ENCODE peak calls at places on chromosomes 4 and X, in six cellular contexts. One of them, this sample, is unnamed.
A peak's percentile ranks its signal among the peaks of the same experiment; 100 is the strongest.

GRCh38 chr4:152606800-152607577 is 71.1 kb upstream of the FBXW7 start:
- DNase-seq in fibroblast of lung: no peak
- DNase-seq in transverse colon: no peak
- DNase-seq in PC-3: peak; percentile 52
- DNase-seq in spleen: no peak
- DNase-seq in GM23248: peak; percentile 42
- DNase-seq in this sample: no peak

GRCh38 chr4:145719752-145720624 is 40.0 kb downstream of the C4orf51 start:
- DNase-seq in fibroblast of lung: no peak
- DNase-seq in transverse colon: no peak
- DNase-seq in PC-3: no peak
- DNase-seq in spleen: no peak
- DNase-seq in GM23248: no peak
- DNase-seq in this sample: no peak

GRCh38 chr4:90137545-90137944 is 10.4 kb downstream of the CCSER1 start:
- DNase-seq in fibroblast of lung: peak; percentile 16
- DNase-seq in transverse colon: no peak
- DNase-seq in PC-3: peak; percentile 44
- DNase-seq in spleen: no peak
- DNase-seq in GM23248: no peak
- DNase-seq in this sample: no peak

GRCh38 chrX:119067023-119067739 is 5.6 kb upstream of the CT47C1 start:
- DNase-seq in fibroblast of lung: peak; percentile 34
- DNase-seq in transverse colon: peak; percentile 52
- DNase-seq in PC-3: peak; percentile 82
- DNase-seq in spleen: no peak
- DNase-seq in GM23248: peak; percentile 80
- DNase-seq in this sample: peak; percentile 51

GRCh38 chr4:77127837-77128621 is 29.0 kb upstream of the CCNG2 start:
- DNase-seq in fibroblast of lung: no peak
- DNase-seq in transverse colon: no peak
- DNase-seq in PC-3: no peak
- DNase-seq in spleen: no peak
- DNase-seq in GM23248: no peak
- DNase-seq in this sample: no peak

GRCh38 chrX:140918398-140919043 is 83.9 kb upstream of the SPANXB1 start:
- DNase-seq in fibroblast of lung: peak; percentile 57
- DNase-seq in transverse colon: peak; percentile 8
- DNase-seq in PC-3: peak; percentile 70
- DNase-seq in spleen: no peak
- DNase-seq in GM23248: peak; percentile 73
- DNase-seq in this sample: no peak

GRCh38 chr4:104942990-104943758 is 203.5 kb upstream of the TET2 start:
- DNase-seq in fibroblast of lung: peak; percentile 59
- DNase-seq in transverse colon: no peak
- DNase-seq in PC-3: no peak
- DNase-seq in spleen: no peak
- DNase-seq in GM23248: no peak
- DNase-seq in this sample: no peak

GRCh38 chr4:134278675-134279074 is 77.1 kb upstream of the PABPC4L start:
- DNase-seq in fibroblast of lung: peak; percentile 54
- DNase-seq in transverse colon: no peak
- DNase-seq in PC-3: peak; percentile 6
- DNase-seq in spleen: no peak
- DNase-seq in GM23248: no peak
- DNase-seq in this sample: no peak

GRCh38 chr4:17310269-17310652 is 201.6 kb downstream of the QDPR start:
- DNase-seq in fibroblast of lung: peak; percentile 81
- DNase-seq in transverse colon: no peak
- DNase-seq in PC-3: no peak
- DNase-seq in spleen: no peak
- DNase-seq in GM23248: peak; percentile 57
- DNase-seq in this sample: no peak

GRCh38 chrX:46209768-46210167 is 335.5 kb downstream of the ZNF674 start:
- DNase-seq in fibroblast of lung: peak; percentile 61
- DNase-seq in transverse colon: no peak
- DNase-seq in PC-3: peak; percentile 97
- DNase-seq in spleen: no peak
- DNase-seq in GM23248: no peak
- DNase-seq in this sample: no peak

GRCh38 chr4:7135389-7135746 is 57.0 kb upstream of the SORCS2 start:
- DNase-seq in fibroblast of lung: peak; percentile 81
- DNase-seq in transverse colon: no peak
- DNase-seq in PC-3: no peak
- DNase-seq in spleen: no peak
- DNase-seq in GM23248: peak; percentile 34
- DNase-seq in this sample: no peak

GRCh38 chrX:137482136-137482535 is 83.8 kb upstream of the ZIC3 start:
- DNase-seq in fibroblast of lung: no peak
- DNase-seq in transverse colon: no peak
- DNase-seq in PC-3: no peak
- DNase-seq in spleen: no peak
- DNase-seq in GM23248: no peak
- DNase-seq in this sample: no peak

GRCh38 chrX:154596290-154596929 is 11.5 kb downstream of the CTAG1A start:
- DNase-seq in fibroblast of lung: peak; percentile 95
- DNase-seq in transverse colon: no peak
- DNase-seq in PC-3: peak; percentile 94
- DNase-seq in spleen: no peak
- DNase-seq in GM23248: peak; percentile 73
- DNase-seq in this sample: no peak

GRCh38 chrX:13857804-13858203 is 40.9 kb upstream of the GPM6B start:
- DNase-seq in fibroblast of lung: no peak
- DNase-seq in transverse colon: no peak
- DNase-seq in PC-3: no peak
- DNase-seq in spleen: no peak
- DNase-seq in GM23248: no peak
- DNase-seq in this sample: no peak

GRCh38 chr4:84913176-84913575 is 53.3 kb downstream of the WDFY3 start:
- DNase-seq in fibroblast of lung: no peak
- DNase-seq in transverse colon: no peak
- DNase-seq in PC-3: no peak
- DNase-seq in spleen: no peak
- DNase-seq in GM23248: no peak
- DNase-seq in this sample: no peak

GRCh38 chr4:124867551-124867950 is 155.0 kb upstream of the ANKRD50 start:
- DNase-seq in fibroblast of lung: peak; percentile 25
- DNase-seq in transverse colon: no peak
- DNase-seq in PC-3: no peak
- DNase-seq in spleen: no peak
- DNase-seq in GM23248: peak; percentile 33
- DNase-seq in this sample: no peak

GRCh38 chr4:120071192-120071795 is 4.6 kb upstream of the MAD2L1 start:
- DNase-seq in fibroblast of lung: peak; percentile 60
- DNase-seq in transverse colon: peak; percentile 30
- DNase-seq in PC-3: peak; percentile 70
- DNase-seq in spleen: peak; percentile 64
- DNase-seq in GM23248: peak; percentile 73
- DNase-seq in this sample: no peak

GRCh38 chr4:115145393-115146160 is 32.2 kb upstream of the NDST4 start:
- DNase-seq in fibroblast of lung: no peak
- DNase-seq in transverse colon: peak; percentile 22
- DNase-seq in PC-3: no peak
- DNase-seq in spleen: no peak
- DNase-seq in GM23248: no peak
- DNase-seq in this sample: no peak

GRCh38 chr4:8730159-8730558 is 137.6 kb downstream of the CPZ start:
- DNase-seq in fibroblast of lung: no peak
- DNase-seq in transverse colon: no peak
- DNase-seq in PC-3: no peak
- DNase-seq in spleen: no peak
- DNase-seq in GM23248: no peak
- DNase-seq in this sample: peak; percentile 27

GRCh38 chr4:104490096-104490769 is 4.5 kb downstream of the CXXC4 start:
- DNase-seq in fibroblast of lung: no peak
- DNase-seq in transverse colon: peak; percentile 42
- DNase-seq in PC-3: no peak
- DNase-seq in spleen: no peak
- DNase-seq in GM23248: no peak
- DNase-seq in this sample: no peak

GRCh38 chrX:138763761-138764160 is 52.2 kb upstream of the FGF13 start:
- DNase-seq in fibroblast of lung: no peak
- DNase-seq in transverse colon: no peak
- DNase-seq in PC-3: no peak
- DNase-seq in spleen: no peak
- DNase-seq in GM23248: no peak
- DNase-seq in this sample: no peak

GRCh38 chr4:140252742-140253555 is 99.0 kb upstream of the MAML3 start:
- DNase-seq in fibroblast of lung: peak; percentile 73
- DNase-seq in transverse colon: peak; percentile 78
- DNase-seq in PC-3: peak; percentile 78
- DNase-seq in spleen: peak; percentile 92
- DNase-seq in GM23248: peak; percentile 76
- DNase-seq in this sample: peak; percentile 82

GRCh38 chr4:42627887-42628646 is 28.8 kb downstream of the ATP8A1 start:
- DNase-seq in fibroblast of lung: no peak
- DNase-seq in transverse colon: peak; percentile 53
- DNase-seq in PC-3: no peak
- DNase-seq in spleen: peak; percentile 90
- DNase-seq in GM23248: no peak
- DNase-seq in this sample: no peak

GRCh38 chr4:186669159-186669720 is 54.4 kb downstream of the FAT1 start:
- DNase-seq in fibroblast of lung: peak; percentile 78
- DNase-seq in transverse colon: no peak
- DNase-seq in PC-3: peak; percentile 59
- DNase-seq in spleen: no peak
- DNase-seq in GM23248: peak; percentile 75
- DNase-seq in this sample: no peak

GRCh38 chr4:148065069-148065468 is 333.2 kb downstream of the ARHGAP10 start:
- DNase-seq in fibroblast of lung: peak; percentile 82
- DNase-seq in transverse colon: no peak
- DNase-seq in PC-3: no peak
- DNase-seq in spleen: no peak
- DNase-seq in GM23248: peak; percentile 84
- DNase-seq in this sample: no peak

GRCh38 chr4:78560296-78560963 is 8.9 kb downstream of the ANXA3 start:
- DNase-seq in fibroblast of lung: peak; percentile 95
- DNase-seq in transverse colon: no peak
- DNase-seq in PC-3: peak; percentile 60
- DNase-seq in spleen: no peak
- DNase-seq in GM23248: peak; percentile 61
- DNase-seq in this sample: no peak

GRCh38 chrX:119382606-119383005 is 16.5 kb upstream of the SLC25A43 start:
- DNase-seq in fibroblast of lung: no peak
- DNase-seq in transverse colon: no peak
- DNase-seq in PC-3: no peak
- DNase-seq in spleen: no peak
- DNase-seq in GM23248: no peak
- DNase-seq in this sample: no peak

GRCh38 chr4:99987681-99988080 is 37.6 kb upstream of the H2AZ1 start:
- DNase-seq in fibroblast of lung: no peak
- DNase-seq in transverse colon: no peak
- DNase-seq in PC-3: no peak
- DNase-seq in spleen: no peak
- DNase-seq in GM23248: no peak
- DNase-seq in this sample: no peak

GRCh38 chrX:116873678-116874077 is 410.9 kb upstream of the CT83 start:
- DNase-seq in fibroblast of lung: peak; percentile 12
- DNase-seq in transverse colon: no peak
- DNase-seq in PC-3: peak; percentile 42
- DNase-seq in spleen: no peak
- DNase-seq in GM23248: peak; percentile 82
- DNase-seq in this sample: no peak

GRCh38 chr4:4792516-4792915 is 66.9 kb upstream of the MSX1 start:
- DNase-seq in fibroblast of lung: peak; percentile 74
- DNase-seq in transverse colon: no peak
- DNase-seq in PC-3: no peak
- DNase-seq in spleen: no peak
- DNase-seq in GM23248: peak; percentile 97
- DNase-seq in this sample: no peak
- H3K9me3 ChIP-seq in fibroblast of lung: no peaks in the 10 kb centered on the region
- H3K9me3 ChIP-seq in transverse colon: peaks cover 11% of the 10 kb centered on the region
- H3K9me3 ChIP-seq in PC-3: no peaks in the 10 kb centered on the region
- H3K9me3 ChIP-seq in spleen: no peaks in the 10 kb centered on the region
- H3K9me3 ChIP-seq in GM23248: no peaks in the 10 kb centered on the region
- H3K9me3 ChIP-seq in this sample: peaks cover 15% of the 10 kb centered on the region

GRCh38 chrX:23333842-23334535 is 660 bp upstream of the PTCHD1 start:
- DNase-seq in fibroblast of lung: no peak
- DNase-seq in transverse colon: peak; percentile 17
- DNase-seq in PC-3: no peak
- DNase-seq in spleen: no peak
- DNase-seq in GM23248: no peak
- DNase-seq in this sample: no peak
- H3K27me3 ChIP-seq in fibroblast of lung: peaks cover 15% of the 10 kb centered on the region
- H3K27me3 ChIP-seq in transverse colon: peaks cover 51% of the 10 kb centered on the region
- H3K27me3 ChIP-seq in PC-3: peaks cover 79% of the 10 kb centered on the region
- H3K27me3 ChIP-seq in spleen: peaks cover 44% of the 10 kb centered on the region
- H3K27me3 ChIP-seq in GM23248: peaks cover 13% of the 10 kb centered on the region
- H3K27me3 ChIP-seq in this sample: peaks cover 12% of the 10 kb centered on the region

DNA sequence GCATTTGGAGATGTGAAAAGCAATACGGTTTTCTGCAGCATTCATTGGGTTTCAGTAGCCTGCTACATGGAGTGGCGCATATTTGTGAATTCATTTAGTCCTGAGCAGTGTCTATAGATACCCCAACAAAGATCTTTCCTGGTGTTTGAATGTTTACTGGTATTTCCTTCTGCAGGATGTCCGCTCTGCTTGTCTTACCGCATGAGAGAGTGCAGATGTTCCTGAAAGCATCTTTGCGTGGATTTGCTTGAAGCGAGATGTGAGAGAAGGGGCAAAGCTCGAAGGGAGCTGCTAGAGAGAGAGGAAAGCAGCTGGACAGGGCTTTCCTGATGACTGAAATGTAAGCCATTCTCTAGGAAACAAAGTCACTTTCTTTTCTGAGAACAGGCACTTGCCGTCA is 40.9 kb upstream of the GYPA start:
- DNase-seq in fibroblast of lung: no peak
- DNase-seq in transverse colon: no peak
- DNase-seq in PC-3: no peak
- DNase-seq in spleen: no peak
- DNase-seq in GM23248: no peak
- DNase-seq in this sample: no peak
- H3K4me1 ChIP-seq in fibroblast of lung: no peaks in the 10 kb centered on the region
- H3K4me1 ChIP-seq in transverse colon: no peaks in the 10 kb centered on the region
- H3K4me1 ChIP-seq in PC-3: no peaks in the 10 kb centered on the region
- H3K4me1 ChIP-seq in spleen: no peaks in the 10 kb centered on the region
- H3K4me1 ChIP-seq in GM23248: no peaks in the 10 kb centered on the region
- H3K4me1 ChIP-seq in this sample: no peaks in the 10 kb centered on the region

GRCh38 chr4:14636563-14636962 is 365.7 kb upstream of the CPEB2 start:
- DNase-seq in fibroblast of lung: no peak
- DNase-seq in transverse colon: no peak
- DNase-seq in PC-3: no peak
- DNase-seq in spleen: no peak
- DNase-seq in GM23248: no peak
- DNase-seq in this sample: no peak
- H3K9me3 ChIP-seq in fibroblast of lung: no peaks in the 10 kb centered on the region
- H3K9me3 ChIP-seq in transverse colon: no peaks in the 10 kb centered on the region
- H3K9me3 ChIP-seq in PC-3: no peaks in the 10 kb centered on the region
- H3K9me3 ChIP-seq in spleen: no peaks in the 10 kb centered on the region
- H3K9me3 ChIP-seq in GM23248: no peaks in the 10 kb centered on the region
- H3K9me3 ChIP-seq in this sample: peaks cover 6% of the 10 kb centered on the region

DNA sequence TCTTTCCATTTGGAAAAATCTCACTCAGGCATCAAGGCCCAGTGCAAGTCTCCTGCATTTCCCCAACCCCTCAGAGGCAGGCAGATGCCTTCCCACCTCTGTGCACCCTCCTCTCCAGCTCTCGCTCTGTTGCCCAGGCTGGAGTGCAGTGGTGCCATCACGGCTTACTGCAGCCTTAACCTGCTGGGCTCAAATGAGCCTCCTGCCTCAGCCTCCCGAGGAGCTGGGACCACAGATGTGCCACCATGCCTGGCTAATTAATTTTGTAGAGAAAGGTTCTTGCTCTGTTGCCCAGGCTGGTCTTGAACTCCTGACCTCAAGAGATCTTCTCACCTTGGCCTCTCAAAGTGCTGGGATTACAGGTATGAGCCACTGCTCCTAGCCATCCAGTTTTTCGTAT is 95.8 kb downstream of the NHSL2 start:
- DNase-seq in fibroblast of lung: no peak
- DNase-seq in transverse colon: no peak
- DNase-seq in PC-3: no peak
- DNase-seq in spleen: no peak
- DNase-seq in GM23248: no peak
- DNase-seq in this sample: no peak
- H3K27me3 ChIP-seq in fibroblast of lung: peaks cover 2% of the 10 kb centered on the region
- H3K27me3 ChIP-seq in transverse colon: no peaks in the 10 kb centered on the region
- H3K27me3 ChIP-seq in PC-3: no peaks in the 10 kb centered on the region
- H3K27me3 ChIP-seq in spleen: peaks cover 3% of the 10 kb centered on the region
- H3K27me3 ChIP-seq in GM23248: no peaks in the 10 kb centered on the region
- H3K27me3 ChIP-seq in this sample: no peaks in the 10 kb centered on the region